ENCODE peak calls at places on chromosomes 3 and 15, in six cellular contexts. Q is hepatocyte, B is psoas muscle, U is thyroid gland, G is A549, Z is left ventricle myocardium inferior. F is an unnamed sample. For H3K4me1, the result is how much of the 10 kb centered on the place peaks cover.

GRCh38 chr3:15638193-15638890 is 36.8 kb downstream of the BTD start:
- DNase-seq in Q (peak), G (no peak), Z (no peak), B (no peak), U (no peak), F (no peak)

GRCh38 chr15:85414495-85414894 is 34.1 kb downstream of the AKAP13 start:
- DNase-seq in B (no peak), G (no peak), Z (no peak), Q (no peak), U (no peak), F (no peak)

GRCh38 chr3:5411786-5412185 is 224.3 kb downstream of the EDEM1 start:
- DNase-seq in U (no peak), Z (no peak), Q (no peak), B (no peak), G (no peak), F (no peak)

GRCh38 chr3:114320251-114320650 is 26.4 kb downstream of the TIGIT start:
- DNase-seq in G (no peak), B (no peak), Q (no peak), U (no peak), Z (no peak), F (no peak)

GRCh38 chr3:43215684-43216336 is 70.5 kb upstream of the SNRK start:
- DNase-seq in B (no peak), Z (no peak), G (peak), Q (no peak), U (no peak), F (no peak)

GRCh38 chr15:34655198-34655770 is 71.8 kb upstream of the GOLGA8B start:
- DNase-seq in Q (no peak), G (no peak), U (no peak), B (no peak), Z (no peak), F (no peak)

GRCh38 chr15:73575636-73576247 is 57.4 kb downstream of the NPTN start:
- DNase-seq in G (no peak), Z (peak), U (peak), B (no peak), Q (no peak), F (no peak)

GRCh38 chr3:195140816-195141793 is 129.9 kb downstream of the XXYLT1 start:
- DNase-seq in B (no peak), U (peak), G (no peak), Z (no peak), Q (no peak), F (no peak)

GRCh38 chr15:36177590-36178281 is 401.7 kb upstream of the CDIN1 start:
- DNase-seq in B (no peak), G (no peak), Q (peak), Z (no peak), U (no peak), F (no peak)

GRCh38 chr3:148229107-148229506 is 468.6 kb upstream of the AGTR1 start:
- DNase-seq in Q (no peak), U (no peak), G (no peak), B (no peak), Z (no peak), F (no peak)
- TF ChIP-seq CTCF in Q (no peak), U (no peak), G (no peak), B (no peak), Z (no peak), F (no peak)

GRCh38 chr3:61910732-61911131 is 349.4 kb downstream of the PTPRG start:
- DNase-seq in Q (no peak), Z (no peak), B (no peak), U (no peak), G (no peak), F (no peak)

GRCh38 chr3:61903931-61904657 is 342.7 kb downstream of the PTPRG start:
- DNase-seq in G (no peak), U (peak), Z (peak), B (peak), Q (peak), F (no peak)

GRCh38 chr3:61912158-61912557 is 350.8 kb downstream of the PTPRG start:
- DNase-seq in Q (no peak), Z (no peak), G (no peak), B (no peak), U (no peak), F (no peak)

GRCh38 chr3:61907210-61907609 is 345.8 kb downstream of the PTPRG start:
- DNase-seq in U (no peak), G (no peak), Z (no peak), B (no peak), Q (no peak), F (no peak)

DNA sequence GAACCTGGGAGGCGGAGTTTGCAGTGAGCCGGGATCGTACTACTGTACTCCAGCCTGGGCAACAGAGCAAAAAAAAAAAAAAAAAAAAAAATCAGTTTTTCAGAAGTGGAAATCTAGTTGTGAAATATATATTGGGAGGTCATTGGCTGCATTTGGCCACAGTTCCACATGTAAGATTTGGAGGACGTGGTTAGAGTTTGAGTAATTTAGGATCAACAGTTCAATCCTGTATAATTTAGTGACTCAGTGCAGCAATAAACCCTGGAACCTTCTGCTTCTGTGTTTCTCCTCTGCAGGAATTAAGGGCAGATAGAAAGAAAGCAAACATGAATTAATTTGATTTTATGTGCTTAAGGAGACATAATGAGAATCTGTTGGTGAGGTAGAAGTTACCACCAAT is 347.0 kb downstream of the PTPRG start:
- DNase-seq in B (no peak), U (no peak), Z (no peak), Q (no peak), G (no peak), F (no peak)
- H3K4me1 ChIP-seq in B (under half), U (under half), Z (half or more), Q (under half), G (under half), F (under half)

DNA sequence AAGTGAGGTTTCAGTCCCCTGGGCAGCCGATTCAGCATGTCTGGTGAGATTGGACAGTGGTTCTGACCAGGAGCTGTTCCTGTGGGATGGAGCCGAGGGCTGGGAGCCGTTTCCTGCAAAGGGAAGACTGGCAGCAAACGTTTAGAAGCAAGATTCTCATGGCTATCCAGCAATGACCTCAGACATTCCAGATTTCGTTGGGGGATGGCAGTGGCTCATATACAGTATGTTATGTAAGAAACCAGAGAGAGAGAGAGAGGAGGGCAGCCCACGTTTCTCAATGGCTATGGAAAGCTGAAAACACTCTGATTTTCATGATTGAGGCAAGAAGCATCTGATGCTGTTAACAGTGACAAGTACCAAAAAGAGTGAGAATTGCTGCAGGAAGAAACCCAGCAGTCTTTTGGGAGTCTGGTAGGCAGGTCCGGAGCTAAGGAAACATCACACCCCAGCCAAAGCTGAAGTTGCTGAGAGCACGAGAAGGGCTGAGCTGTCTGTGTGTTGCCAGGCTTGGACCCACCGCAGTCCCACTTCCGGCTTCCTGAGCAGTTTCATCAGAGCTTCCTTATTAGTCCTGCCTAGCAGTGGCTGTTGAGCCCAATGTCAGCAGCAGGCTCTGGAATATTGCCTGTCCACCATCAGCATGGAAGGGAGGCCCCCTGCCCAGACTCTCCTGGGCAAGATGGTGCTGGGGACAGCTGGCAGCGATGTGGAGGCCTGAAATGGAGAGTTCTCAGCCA is 25.5 kb upstream of the VPS8 start:
- DNase-seq in Z (peak), G (no peak), Q (peak), B (peak), U (peak), F (peak)
- H3K4me3 ChIP-seq in Z (peak), G (no peak), Q (no peak), B (peak), U (no peak), F (no peak)

GRCh38 chr3:150830094-150830681 is 67.2 kb upstream of the SIAH2 start:
- DNase-seq in Q (peak), U (no peak), B (no peak), Z (no peak), G (peak), F (no peak)
- TF ChIP-seq CTCF in Q (peak), U (no peak), B (no peak), Z (peak), G (peak), F (no peak)

DNA sequence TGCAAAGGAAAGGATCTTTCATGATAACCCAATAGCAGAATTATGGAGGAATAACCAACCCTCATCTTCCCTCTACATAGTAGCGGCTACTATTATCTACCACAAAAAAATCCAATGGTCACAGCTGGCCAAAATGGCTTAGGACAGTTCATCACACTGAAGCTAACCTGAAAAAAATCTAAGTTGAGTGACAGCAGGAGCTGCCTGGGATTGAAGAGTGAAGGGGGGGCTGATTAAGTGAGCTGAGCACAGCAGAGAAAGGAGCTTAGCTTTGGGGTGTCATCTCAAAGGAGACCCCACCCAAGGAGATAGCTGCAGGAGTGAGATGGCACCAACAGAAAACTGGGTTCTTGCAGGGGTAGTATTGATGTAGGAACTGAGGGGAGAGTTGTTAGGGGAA is 33.6 kb downstream of the CCNL1 start:
- DNase-seq in B (no peak), G (no peak), Z (no peak), U (no peak), Q (no peak), F (no peak)
- H3K4me1 ChIP-seq in B (under half), G (half or more), Z (under half), U (under half), Q (half or more), F (under half)

DNA sequence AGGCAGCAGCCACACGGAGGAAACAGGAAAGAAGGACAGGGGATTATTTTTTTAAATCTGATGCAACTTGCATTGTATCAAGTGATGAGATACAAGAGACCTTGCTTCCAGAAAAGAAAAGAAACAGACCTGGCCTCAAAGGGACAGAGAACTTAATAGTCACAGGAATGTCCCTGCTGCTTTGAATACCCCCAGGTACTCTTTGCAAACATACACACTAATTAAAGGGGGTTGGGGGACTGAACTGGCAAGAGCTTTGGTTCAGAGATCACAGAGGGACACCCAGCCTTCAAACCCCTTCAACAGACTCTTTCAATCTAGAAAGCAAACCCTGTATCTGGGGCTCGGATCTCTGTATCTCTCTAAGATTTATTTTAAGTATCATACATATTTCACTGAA is 18.0 kb downstream of the TNIK start:
- DNase-seq in B (no peak), Q (no peak), Z (no peak), G (no peak), U (no peak), F (no peak)
- H3K4me3 ChIP-seq in B (no peak), Q (no peak), Z (no peak), G (no peak), U (no peak), F (no peak)

GRCh38 chr3:196320110-196320509 is 2.1 kb upstream of the DYNLT2B start:
- DNase-seq in B (no peak), G (no peak), Q (no peak), U (no peak), Z (no peak), F (no peak)

GRCh38 chr3:196315821-196316220 is 2.2 kb downstream of the DYNLT2B start:
- DNase-seq in G (no peak), Q (no peak), Z (no peak), B (no peak), U (no peak), F (no peak)

GRCh38 chr3:196314597-196314996 is 3.4 kb downstream of the DYNLT2B start:
- DNase-seq in Z (no peak), Q (no peak), G (no peak), B (no peak), U (no peak), F (no peak)

GRCh38 chr3:196321162-196321561 is 3.1 kb upstream of the DYNLT2B start:
- DNase-seq in B (no peak), Q (no peak), G (no peak), U (no peak), Z (no peak), F (no peak)

GRCh38 chr3:196317702-196318467 is at the start of gene DYNLT2B:
- DNase-seq in G (peak), Q (peak), U (peak), Z (peak), B (peak), F (peak)
- TF ChIP-seq CTCF in G (no peak), Q (no peak), U (no peak), Z (peak), B (no peak), F (no peak)